ENCODE peak calls at places on chromosomes 7 and 10, in six cellular contexts. Q, Z, E, P, S and T are unnamed samples.

GRCh38 chr10:46555713-46556514 is 544 bp downstream of the GPRIN2 start:
- DNase-seq in Q (peak), Z (no peak), E (peak), P (no peak), S (peak), T (no peak)

GRCh38 chr7:87000344-87000743 is 59.1 kb downstream of the ELAPOR2 start:
- DNase-seq in Q (no peak), Z (peak), E (no peak), P (no peak), S (no peak), T (peak)

GRCh38 chr7:26365077-26365896 is 73.6 kb downstream of the SNX10 start:
- DNase-seq in Q (peak), Z (peak), E (no peak), P (peak), S (no peak), T (peak)

GRCh38 chr10:930415-931325 is 835 bp downstream of the LARP4B start:
- DNase-seq in Q (peak), Z (peak), E (peak), P (peak), S (no peak), T (peak)

GRCh38 chr10:51897560-51897959 is 198.2 kb upstream of the CSTF2T start:
- DNase-seq in Q (no peak), Z (no peak), E (no peak), P (no peak), S (no peak), T (no peak)

GRCh38 chr10:95346715-95347401 is 56.1 kb upstream of the PDLIM1 start:
- DNase-seq in Q (peak), Z (peak), E (no peak), P (no peak), S (no peak), T (no peak)

GRCh38 chr7:38463277-38464224 is 167.6 kb downstream of the AMPH start:
- DNase-seq in Q (no peak), Z (peak), E (no peak), P (peak), S (no peak), T (peak)

GRCh38 chr7:90604383-90604782 is 8.3 kb downstream of the CDK14 start:
- DNase-seq in Q (no peak), Z (no peak), E (no peak), P (no peak), S (no peak), T (no peak)

GRCh38 chr10:129934196-129934925 is 29.7 kb downstream of the EBF3 start:
- DNase-seq in Q (no peak), Z (no peak), E (no peak), P (no peak), S (no peak), T (no peak)

GRCh38 chr10:22415072-22415471 is 69.8 kb downstream of the SPAG6 start:
- DNase-seq in Q (no peak), Z (no peak), E (no peak), P (no peak), S (no peak), T (no peak)

GRCh38 chr10:35517431-35518181 is 87.5 kb upstream of the GJD4 start:
- DNase-seq in Q (no peak), Z (peak), E (no peak), P (peak), S (no peak), T (peak)

GRCh38 chr10:35511649-35512048 is 93.5 kb upstream of the GJD4 start:
- DNase-seq in Q (no peak), Z (no peak), E (no peak), P (no peak), S (no peak), T (no peak)

GRCh38 chr10:35510891-35511290 is 94.2 kb upstream of the GJD4 start:
- DNase-seq in Q (no peak), Z (no peak), E (no peak), P (no peak), S (no peak), T (no peak)

DNA sequence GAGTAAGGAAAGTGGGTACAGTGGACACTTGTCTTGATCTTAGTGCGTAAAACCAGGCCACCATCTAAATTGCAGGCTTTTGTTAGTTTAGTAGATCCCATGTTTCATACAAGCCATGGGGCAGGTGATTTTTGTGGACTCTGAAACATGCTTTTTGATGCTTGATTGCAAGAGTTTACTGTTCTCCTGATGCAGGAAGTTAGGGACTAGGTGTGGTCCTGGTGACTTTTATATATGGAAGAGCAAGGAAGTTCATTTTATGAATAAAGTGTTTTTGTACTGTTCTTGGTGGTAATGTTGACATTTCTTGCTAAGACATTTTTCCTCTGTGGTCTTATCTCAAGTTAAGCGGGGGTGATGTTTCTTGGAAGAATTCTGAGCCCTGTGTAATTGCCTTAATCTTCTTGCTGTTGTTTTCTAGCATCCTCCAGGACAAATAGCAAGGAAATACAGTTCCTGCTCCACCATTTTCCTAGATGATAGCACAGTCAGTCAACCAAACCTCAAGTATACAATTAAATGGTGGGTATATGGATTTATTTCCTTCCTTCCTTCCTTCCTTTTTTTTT is 89.0 kb upstream of the GJD4 start:
- DNase-seq in Q (no peak), Z (no peak), E (no peak), P (peak), S (no peak), T (peak)
- H2AFZ ChIP-seq in Q (no peak), Z (no peak), E (no peak), P (no peak), S (no peak), T (no peak)

GRCh38 chr7:22900784-22901183 is 78.1 kb upstream of the TOMM7 start:
- DNase-seq in Q (no peak), Z (no peak), E (no peak), P (no peak), S (no peak), T (no peak)
- H3K14ac ChIP-seq in Q (no peak), Z (no peak), E (no peak), P (no peak), S (no peak), T (no peak)

DNA sequence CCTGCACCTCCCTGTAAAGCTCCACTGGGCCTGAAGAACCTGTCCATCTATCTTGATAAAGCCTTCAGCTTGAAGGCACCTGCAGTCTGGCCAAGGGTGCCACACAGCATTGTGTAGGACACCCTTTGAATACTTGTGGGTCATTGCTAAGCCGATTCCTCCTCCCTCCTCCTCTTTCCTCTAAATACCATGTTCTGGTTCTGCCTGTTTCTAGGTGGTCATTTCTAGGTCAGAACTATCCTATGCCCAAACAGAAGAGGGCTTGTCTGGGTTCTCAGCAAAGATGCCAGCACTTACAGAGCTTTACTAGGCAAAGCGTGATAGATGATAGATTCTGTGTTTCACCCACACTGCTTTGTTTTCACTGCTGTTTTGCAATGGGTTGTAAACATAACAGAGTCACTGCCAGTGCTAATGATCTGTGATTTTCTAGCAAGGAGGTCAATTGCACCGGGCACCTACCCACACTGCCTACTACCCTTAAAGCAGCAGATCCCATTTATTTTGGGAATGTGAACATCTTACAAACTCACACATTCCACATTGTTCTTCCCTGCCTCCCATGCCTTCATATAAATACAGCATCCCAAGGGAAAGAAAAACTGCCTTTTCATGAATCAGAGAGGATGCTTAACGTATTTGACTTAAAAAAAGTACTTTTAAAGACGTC is 279.1 kb upstream of the PITRM1 start:
- DNase-seq in Q (no peak), Z (peak), E (no peak), P (no peak), S (no peak), T (no peak)
- H2AFZ ChIP-seq in Q (peak), Z (no peak), E (no peak), P (peak), S (no peak), T (no peak)

GRCh38 chr10:110744767-110745166 is 100.6 kb downstream of the RBM20 start:
- DNase-seq in Q (no peak), Z (no peak), E (no peak), P (no peak), S (no peak), T (no peak)

GRCh38 chr10:110739811-110740271 is 95.7 kb downstream of the RBM20 start:
- DNase-seq in Q (no peak), Z (no peak), E (no peak), P (no peak), S (no peak), T (no peak)

GRCh38 chr10:110746969-110747608 is 103.0 kb downstream of the RBM20 start:
- DNase-seq in Q (no peak), Z (no peak), E (no peak), P (no peak), S (no peak), T (no peak)

GRCh38 chr10:110746254-110746826 is 102.2 kb downstream of the RBM20 start:
- DNase-seq in Q (peak), Z (peak), E (peak), P (peak), S (no peak), T (peak)

GRCh38 chr10:110742801-110743200 is 98.7 kb downstream of the RBM20 start:
- DNase-seq in Q (no peak), Z (no peak), E (no peak), P (no peak), S (no peak), T (no peak)
- H3K14ac ChIP-seq in Q (no peak), Z (no peak), E (no peak), P (no peak), S (no peak), T (no peak)

DNA sequence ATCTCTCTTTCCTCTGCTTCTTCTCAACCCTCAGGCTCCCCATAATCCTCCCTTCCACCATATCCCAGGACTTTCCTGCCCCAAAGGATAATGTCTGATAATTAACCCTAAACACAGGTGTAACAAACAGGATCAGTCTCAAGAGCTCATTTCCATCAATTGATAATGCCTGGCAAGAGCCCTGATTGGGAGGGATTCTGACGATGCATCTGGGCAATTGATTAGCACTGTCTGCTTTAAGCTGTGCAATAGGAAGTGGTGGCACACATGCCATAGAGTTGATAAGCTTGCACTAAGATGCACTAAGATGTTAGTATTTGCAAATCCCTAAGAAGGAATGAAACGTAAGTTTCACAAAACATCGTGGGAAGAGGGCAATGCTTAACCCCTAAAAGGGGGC is 27.4 kb upstream of the EGR2 start:
- DNase-seq in Q (no peak), Z (no peak), E (no peak), P (no peak), S (no peak), T (no peak)
- H2AFZ ChIP-seq in Q (no peak), Z (no peak), E (no peak), P (no peak), S (no peak), T (no peak)

DNA sequence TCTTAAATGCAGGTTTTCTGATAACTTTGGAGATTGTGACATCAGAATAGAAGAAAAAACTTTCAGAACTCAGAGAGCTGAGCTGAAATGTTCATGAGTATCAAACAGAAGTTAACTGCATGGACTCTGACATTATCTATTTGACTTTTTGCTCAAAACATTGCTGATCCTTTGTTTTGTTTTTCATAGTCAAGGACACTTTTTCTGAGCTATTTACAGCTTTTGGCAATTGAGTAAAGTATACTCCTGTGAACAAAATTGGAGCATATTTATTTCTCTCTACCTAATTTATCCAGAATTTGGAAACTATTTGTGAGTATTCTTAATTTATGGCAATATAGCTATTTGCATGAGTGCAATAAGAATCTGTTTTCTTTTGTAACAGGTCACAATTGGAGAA is 11.1 kb downstream of the KCP start:
- DNase-seq in Q (no peak), Z (no peak), E (no peak), P (no peak), S (no peak), T (peak)
- H3K14ac ChIP-seq in Q (no peak), Z (no peak), E (no peak), P (no peak), S (no peak), T (no peak)

GRCh38 chr10:48604408-48605263 is at the start of gene ARHGAP22:
- DNase-seq in Q (no peak), Z (peak), E (peak), P (peak), S (no peak), T (peak)

GRCh38 chr10:48605264-48605615 is 367 bp upstream of the ARHGAP22 start:
- DNase-seq in Q (no peak), Z (no peak), E (no peak), P (peak), S (no peak), T (peak)

GRCh38 chr10:48603421-48604038 is 1.3 kb downstream of the ARHGAP22 start:
- DNase-seq in Q (no peak), Z (no peak), E (no peak), P (peak), S (no peak), T (peak)

GRCh38 chr10:48602401-48603135 is 2.3 kb downstream of the ARHGAP22 start:
- DNase-seq in Q (no peak), Z (no peak), E (no peak), P (peak), S (no peak), T (no peak)

GRCh38 chr10:48604039-48604407 is 850 bp downstream of the ARHGAP22 start:
- DNase-seq in Q (no peak), Z (no peak), E (no peak), P (no peak), S (no peak), T (peak)
- H2AFZ ChIP-seq in Q (no peak), Z (no peak), E (no peak), P (peak), S (no peak), T (no peak)